ENCODE peak calls at places on chromosome 19, in seven cellular contexts. G, J, F, D, M, R and I are unnamed samples.

GRCh38 chr19:52600639-52601024 is 30.5 kb downstream of the ZNF701 start:
- DNase-seq in G (no peak), J (no peak), F (no peak), D (no peak), M (peak; percentile 3), R (no peak), I (no peak)

GRCh38 chr19:58353717-58354477 is 605 bp upstream of the A1BG start:
- DNase-seq in G (no peak), J (no peak), F (no peak), D (no peak), M (no peak), R (no peak), I (no peak)

GRCh38 chr19:43779147-43779819 is 1.5 kb downstream of the KCNN4 start:
- DNase-seq in G (no peak), J (no peak), F (no peak), D (no peak), M (no peak), R (peak; percentile 51), I (peak; percentile 80)

GRCh38 chr19:45464861-45465427 is 2.9 kb upstream of the FOSB start:
- DNase-seq in G (peak; percentile 32), J (peak; percentile 58), F (no peak), D (no peak), M (no peak), R (no peak), I (no peak)

GRCh38 chr19:4909172-4909896 is at the start of gene UHRF1:
- DNase-seq in G (peak; percentile 58), J (peak; percentile 52), F (peak; percentile 35), D (peak; percentile 93), M (no peak), R (peak; percentile 33), I (no peak)

GRCh38 chr19:50705422-50706019 is 14.1 kb downstream of the SHANK1 start:
- DNase-seq in G (peak; percentile 75), J (peak; percentile 79), F (peak; percentile 24), D (peak; percentile 84), M (peak; percentile 76), R (peak; percentile 50), I (peak; percentile 49)

GRCh38 chr19:40521276-40521675 is 54.5 kb downstream of the SPTBN4 start:
- DNase-seq in G (no peak), J (peak; percentile 83), F (no peak), D (no peak), M (peak; percentile 29), R (no peak), I (peak; percentile 42)

GRCh38 chr19:45423033-45423588 is 606 bp downstream of the ERCC1 start:
- DNase-seq in G (no peak), J (no peak), F (no peak), D (no peak), M (no peak), R (no peak), I (no peak)

GRCh38 chr19:31312004-31312403 is 37.2 kb downstream of the TSHZ3 start:
- DNase-seq in G (no peak), J (no peak), F (peak; percentile 93), D (no peak), M (peak; percentile 87), R (peak; percentile 29), I (no peak)

GRCh38 chr19:41913476-41914190 is 14.6 kb downstream of the ERFL start:
- DNase-seq in G (no peak), J (no peak), F (no peak), D (no peak), M (no peak), R (no peak), I (no peak)
- H3K4me2 ChIP-seq in G (peak overlapping the region; percentile 73), J (peak overlapping the region; percentile 46), F (no peak overlapping the region), D (no peak overlapping the region), M (no peak overlapping the region), R (no peak overlapping the region), I (no peak overlapping the region)

DNA sequence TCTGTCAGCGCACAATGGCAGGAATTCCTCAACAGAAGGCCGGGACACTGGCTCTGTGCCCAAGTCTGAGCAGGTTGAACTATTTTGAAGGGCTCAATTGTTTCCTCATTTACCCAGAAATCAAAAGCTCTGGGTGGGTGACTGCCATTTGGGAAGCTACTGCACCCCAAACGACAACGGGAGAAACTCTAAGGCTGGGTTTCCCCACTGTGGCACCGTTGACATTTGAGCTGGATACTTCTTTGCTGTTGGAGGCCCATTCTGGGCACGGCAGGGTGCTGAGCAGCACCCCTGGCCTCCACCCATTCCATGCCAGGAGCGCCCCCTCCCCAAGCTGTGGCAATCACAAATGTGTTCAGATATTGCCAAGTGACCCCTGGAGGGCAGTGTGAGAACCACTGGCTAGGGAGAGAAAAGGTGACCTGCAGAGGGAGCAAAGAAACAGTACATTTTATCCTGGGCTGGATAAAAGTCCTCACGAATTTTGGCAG is 62.5 kb downstream of the RFX2 start:
- DNase-seq in G (peak; percentile 80), J (peak; percentile 58), F (peak; percentile 39), D (peak; percentile 60), M (peak; percentile 52), R (no peak), I (no peak)
- TF ChIP-seq CTCF in G (peak; percentile 82), J (peak; percentile 67), F (peak; percentile 87), D (peak; percentile 89), M (peak; percentile 89), R (peak; percentile 56), I (peak; percentile 67)

GRCh38 chr19:7673995-7674667 is 2.8 kb upstream of the MCEMP1 start:
- DNase-seq in G (peak; percentile 71), J (peak; percentile 74), F (peak; percentile 38), D (peak; percentile 84), M (peak; percentile 45), R (peak; percentile 41), I (peak; percentile 33)
- H3K4me2 ChIP-seq in G (no peak overlapping the region), J (peak overlapping the region; percentile 26), F (no peak overlapping the region), D (peak overlapping the region; percentile 3), M (no peak overlapping the region), R (no peak overlapping the region), I (peak overlapping the region; percentile 53)

GRCh38 chr19:7371001-7371400 is 22.3 kb downstream of the ARHGEF18 start:
- DNase-seq in G (no peak), J (no peak), F (no peak), D (no peak), M (no peak), R (no peak), I (no peak)

GRCh38 chr19:7363225-7363624 is 14.5 kb downstream of the ARHGEF18 start:
- DNase-seq in G (no peak), J (no peak), F (no peak), D (no peak), M (no peak), R (no peak), I (no peak)

GRCh38 chr19:7368456-7368855 is 19.7 kb downstream of the ARHGEF18 start:
- DNase-seq in G (no peak), J (no peak), F (no peak), D (no peak), M (no peak), R (no peak), I (no peak)

GRCh38 chr19:7370546-7370945 is 21.8 kb downstream of the ARHGEF18 start:
- DNase-seq in G (no peak), J (no peak), F (no peak), D (no peak), M (no peak), R (no peak), I (no peak)

DNA sequence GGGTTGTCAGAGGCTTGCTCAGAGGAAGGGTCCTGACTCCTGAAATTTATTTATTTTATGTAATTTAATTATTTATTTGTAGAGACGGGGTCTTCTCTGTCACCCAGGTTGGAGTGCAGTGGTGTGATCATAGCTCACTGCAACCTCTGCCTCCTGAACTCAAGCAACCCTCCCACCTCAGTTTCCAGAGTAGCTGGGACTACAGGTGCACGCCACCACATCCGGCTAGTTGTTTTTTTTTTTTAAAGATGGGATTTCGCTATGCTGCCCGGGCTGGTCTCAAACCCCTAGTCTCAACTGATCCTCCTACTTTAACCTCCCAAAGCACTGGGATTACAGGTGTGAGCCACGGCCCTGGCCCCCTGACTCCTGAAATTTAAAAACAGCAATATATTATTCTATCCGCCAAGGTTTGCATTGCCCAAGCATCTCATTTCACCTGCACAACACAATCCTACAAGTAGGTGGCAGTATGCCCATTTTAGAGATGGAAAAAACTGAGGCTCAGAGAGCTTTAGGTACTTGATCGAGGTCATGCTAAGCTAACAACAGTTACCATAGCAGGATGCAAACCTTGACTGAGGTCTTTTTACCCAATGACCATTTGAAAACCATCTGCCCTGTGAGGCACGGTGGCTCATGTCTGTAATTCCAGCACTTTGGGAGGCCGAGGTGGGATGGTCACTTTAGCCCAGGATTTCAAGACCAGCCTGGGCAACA is 18.1 kb downstream of the ARHGEF18 start:
- DNase-seq in G (peak; percentile 23), J (peak; percentile 70), F (peak; percentile 43), D (peak; percentile 53), M (peak; percentile 33), R (peak; percentile 49), I (no peak)
- TF ChIP-seq CTCF in G (peak; percentile 49), J (peak; percentile 45), F (peak; percentile 22), D (peak; percentile 57), M (peak; percentile 37), R (peak; percentile 41), I (peak; percentile 81)

GRCh38 chr19:46925548-46925950 is 64.8 kb downstream of the ARHGAP35 start:
- DNase-seq in G (no peak), J (peak; percentile 85), F (peak; percentile 78), D (no peak), M (no peak), R (peak; percentile 86), I (peak; percentile 50)
- H3K4me2 ChIP-seq in G (no peak overlapping the region), J (peak overlapping the region; percentile 73), F (no peak overlapping the region), D (peak overlapping the region; percentile 53), M (no peak overlapping the region), R (peak overlapping the region; percentile 77), I (peak overlapping the region; percentile 85)

GRCh38 chr19:56144396-56144795 is 3.3 kb downstream of the ZNF444 start:
- DNase-seq in G (no peak), J (no peak), F (peak; percentile 23), D (no peak), M (no peak), R (no peak), I (no peak)
- TF ChIP-seq CTCF in G (no peak), J (no peak), F (no peak), D (no peak), M (no peak), R (no peak), I (no peak)

GRCh38 chr19:18460900-18461299 is 23.0 kb upstream of the ISYNA1 start:
- DNase-seq in G (no peak), J (no peak), F (no peak), D (no peak), M (no peak), R (no peak), I (no peak)

GRCh38 chr19:18464646-18465045 is 26.7 kb upstream of the ISYNA1 start:
- DNase-seq in G (no peak), J (peak; percentile 59), F (peak; percentile 94), D (no peak), M (peak; percentile 97), R (no peak), I (no peak)

GRCh38 chr19:18460313-18460712 is 22.4 kb upstream of the ISYNA1 start:
- DNase-seq in G (no peak), J (no peak), F (peak; percentile 84), D (no peak), M (peak; percentile 86), R (peak; percentile 65), I (no peak)

GRCh38 chr19:18457478-18458331 is 19.8 kb upstream of the ISYNA1 start:
- DNase-seq in G (no peak), J (no peak), F (no peak), D (no peak), M (no peak), R (no peak), I (no peak)

DNA sequence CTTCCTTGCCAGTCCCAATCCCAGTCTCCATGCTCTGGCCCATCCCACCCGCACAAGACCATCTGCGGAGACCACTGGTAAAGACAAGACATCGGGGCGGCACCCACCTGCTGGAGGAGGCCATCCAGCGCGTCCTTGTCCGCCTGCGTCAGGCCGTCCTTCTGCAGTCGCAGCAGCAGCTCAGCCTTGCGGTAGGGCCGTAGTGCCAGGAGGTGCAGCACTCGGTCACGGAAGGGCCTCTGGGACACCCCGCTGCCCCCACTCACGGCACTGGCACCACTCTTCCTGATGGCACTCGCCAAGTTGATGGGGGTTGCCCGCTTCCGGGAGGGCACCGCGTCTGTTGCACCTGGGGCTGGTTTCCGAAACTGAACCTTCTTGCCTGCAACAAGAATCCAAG is 23.5 kb upstream of the ISYNA1 start:
- DNase-seq in G (no peak), J (no peak), F (no peak), D (no peak), M (no peak), R (no peak), I (no peak)
- H3K4me2 ChIP-seq in G (no peak overlapping the region), J (no peak overlapping the region), F (no peak overlapping the region), D (no peak overlapping the region), M (no peak overlapping the region), R (no peak overlapping the region), I (no peak overlapping the region)